ENCODE peak calls at places on chromosomes 16 and 17, in eight cellular contexts. T is sigmoid colon; R is WTC11; N is gastrocnemius medialis; L is GM12864; E is PC-3; Q is activated CD8-positive, alpha-beta T cell treated with anti-CD3 and anti-CD28 coated beads for 36 hours; M is ovary. G is an unnamed sample.

GRCh38 chr16:4093495-4094137 is 22.6 kb downstream of the ADCY9 start:
- DNase-seq in T (peak; percentile 78), R (no peak), N (peak; percentile 59), L (no peak), E (no peak), Q (no peak), M (no peak), G (no peak)

GRCh38 chr17:78779848-78780247 is 2.2 kb downstream of the CYTH1 start:
- DNase-seq in T (peak; percentile 44), R (no peak), N (no peak), L (peak; percentile 84), E (no peak), Q (peak; percentile 76), M (no peak), G (no peak)

GRCh38 chr17:8366231-8366630 is 10.3 kb downstream of the KRABD2 start:
- DNase-seq in T (no peak), R (no peak), N (no peak), L (no peak), E (peak; percentile 58), Q (no peak), M (no peak), G (no peak)

GRCh38 chr17:35969558-35970442 is 11.5 kb downstream of the CCL16 start:
- DNase-seq in T (peak; percentile 83), R (peak; percentile 88), N (peak; percentile 31), L (peak; percentile 49), E (peak; percentile 81), Q (peak; percentile 89), M (peak; percentile 67), G (peak; percentile 82)

GRCh38 chr17:59366040-59366757 is 34.7 kb downstream of the YPEL2 start:
- DNase-seq in T (no peak), R (peak; percentile 78), N (no peak), L (no peak), E (peak; percentile 15), Q (no peak), M (no peak), G (no peak)

GRCh38 chr16:50699345-50700159 is 6.1 kb downstream of the NOD2 start:
- DNase-seq in T (no peak), R (no peak), N (peak; percentile 84), L (no peak), E (peak; percentile 26), Q (peak; percentile 63), M (no peak), G (no peak)

GRCh38 chr17:6843241-6843890 is 11.8 kb upstream of the TEKT1 start:
- DNase-seq in T (no peak), R (no peak), N (no peak), L (no peak), E (peak; percentile 78), Q (no peak), M (no peak), G (no peak)

GRCh38 chr16:424623-425081 is 797 bp upstream of the RAB11FIP3 start:
- DNase-seq in T (peak; percentile 83), R (no peak), N (no peak), L (no peak), E (peak; percentile 36), Q (no peak), M (peak; percentile 60), G (no peak)

GRCh38 chr17:32870969-32871368 is 6.0 kb downstream of the MYO1D start:
- DNase-seq in T (no peak), R (no peak), N (no peak), L (no peak), E (no peak), Q (no peak), M (no peak), G (no peak)

GRCh38 chr17:29042679-29043538 is at the start of gene PIPOX:
- DNase-seq in T (no peak), R (peak; percentile 80), N (no peak), L (no peak), E (no peak), Q (peak; percentile 51), M (no peak), G (no peak)

GRCh38 chr17:58763263-58763662 is 7.6 kb downstream of the PPM1E start:
- DNase-seq in T (no peak), R (no peak), N (no peak), L (no peak), E (no peak), Q (no peak), M (no peak), G (no peak)

GRCh38 chr17:73432624-73433190 is 120.9 kb upstream of the CDC42EP4 start:
- DNase-seq in T (no peak), R (no peak), N (no peak), L (no peak), E (no peak), Q (no peak), M (no peak), G (no peak)

GRCh38 chr17:43953746-43954145 is at the start of gene PYY:
- DNase-seq in T (no peak), R (peak; percentile 36), N (no peak), L (no peak), E (no peak), Q (no peak), M (no peak), G (no peak)

GRCh38 chr17:45785373-45786193 is 1.5 kb downstream of the CRHR1 start:
- DNase-seq in T (no peak), R (peak; percentile 38), N (no peak), L (no peak), E (no peak), Q (no peak), M (no peak), G (no peak)

GRCh38 chr16:66409156-66409555 is 17.9 kb upstream of the BEAN1 start:
- DNase-seq in T (no peak), R (no peak), N (no peak), L (no peak), E (peak; percentile 73), Q (no peak), M (no peak), G (no peak)

GRCh38 chr17:36657763-36658490 is 56.5 kb downstream of the MRM1 start:
- DNase-seq in T (no peak), R (peak; percentile 76), N (no peak), L (no peak), E (no peak), Q (peak; percentile 54), M (no peak), G (peak; percentile 23)

GRCh38 chr17:30477758-30478115 is 529 bp downstream of the GOSR1 start:
- DNase-seq in T (no peak), R (no peak), N (no peak), L (no peak), E (no peak), Q (peak; percentile 12), M (no peak), G (no peak)

GRCh38 chr17:31202968-31203367 is 94.1 kb downstream of the OMG start:
- DNase-seq in T (no peak), R (no peak), N (no peak), L (no peak), E (no peak), Q (no peak), M (no peak), G (no peak)

GRCh38 chr17:12316021-12316420 is 295.3 kb downstream of the MAP2K4 start:
- DNase-seq in T (no peak), R (no peak), N (no peak), L (no peak), E (no peak), Q (no peak), M (no peak), G (no peak)

GRCh38 chr16:57627184-57627871 is 1.1 kb upstream of the ADGRG1 start:
- DNase-seq in T (no peak), R (peak; percentile 44), N (no peak), L (no peak), E (peak; percentile 91), Q (no peak), M (no peak), G (no peak)
- TF ChIP-seq CTCF in T (no peak), R (no peak), N (no peak), L (no peak), E (peak; percentile 61), Q (no peak), M (no peak), G (peak; percentile 35)

GRCh38 chr17:72333570-72333969 is 212.8 kb downstream of the SOX9 start:
- DNase-seq in T (no peak), R (no peak), N (no peak), L (no peak), E (no peak), Q (no peak), M (no peak), G (no peak)

GRCh38 chr17:72336026-72336803 is 215.4 kb downstream of the SOX9 start:
- DNase-seq in T (no peak), R (peak; percentile 17), N (no peak), L (no peak), E (no peak), Q (no peak), M (no peak), G (no peak)

GRCh38 chr17:72332367-72332766 is 211.5 kb downstream of the SOX9 start:
- DNase-seq in T (no peak), R (no peak), N (no peak), L (peak; percentile 29), E (no peak), Q (no peak), M (no peak), G (no peak)

GRCh38 chr17:72336804-72337070 is 215.9 kb downstream of the SOX9 start:
- DNase-seq in T (no peak), R (no peak), N (no peak), L (no peak), E (no peak), Q (no peak), M (no peak), G (no peak)

GRCh38 chr17:72334205-72334604 is 213.4 kb downstream of the SOX9 start:
- DNase-seq in T (no peak), R (no peak), N (no peak), L (no peak), E (no peak), Q (no peak), M (no peak), G (no peak)
- TF ChIP-seq CTCF in T (no peak), R (no peak), N (no peak), L (no peak), E (no peak), Q (no peak), M (no peak), G (no peak)

GRCh38 chr16:55465077-55465896 is 13.7 kb upstream of the MMP2 start:
- DNase-seq in T (peak; percentile 93), R (peak; percentile 94), N (peak; percentile 64), L (peak; percentile 45), E (peak; percentile 86), Q (peak; percentile 91), M (peak; percentile 93), G (peak; percentile 96)

GRCh38 chr16:55464375-55464774 is 14.6 kb upstream of the MMP2 start:
- DNase-seq in T (no peak), R (no peak), N (no peak), L (no peak), E (no peak), Q (no peak), M (no peak), G (no peak)

GRCh38 chr16:55467898-55468297 is 11.1 kb upstream of the MMP2 start:
- DNase-seq in T (no peak), R (no peak), N (no peak), L (no peak), E (no peak), Q (no peak), M (no peak), G (no peak)

GRCh38 chr16:55468352-55468990 is 10.5 kb upstream of the MMP2 start:
- DNase-seq in T (no peak), R (no peak), N (no peak), L (no peak), E (no peak), Q (no peak), M (no peak), G (no peak)

GRCh38 chr16:55466209-55466608 is 12.8 kb upstream of the MMP2 start:
- DNase-seq in T (no peak), R (no peak), N (no peak), L (no peak), E (no peak), Q (no peak), M (no peak), G (no peak)
- TF ChIP-seq CTCF in T (no peak), R (no peak), N (no peak), L (no peak), E (no peak), Q (no peak), M (no peak), G (no peak)

GRCh38 chr17:80259642-80260535 is 763 bp upstream of the RNF213 start:
- DNase-seq in T (peak; percentile 84), R (peak; percentile 72), N (peak; percentile 56), L (no peak), E (peak; percentile 73), Q (peak; percentile 73), M (peak; percentile 73), G (peak; percentile 55)
- TF ChIP-seq CTCF in T (no peak), R (no peak), N (no peak), L (no peak), E (no peak), Q (no peak), M (no peak), G (no peak)

G was measured in neural crest cell.